ENCODE peak calls at places on chromosomes 5 and 9, in ten cellular contexts. F, L, K, Z, W, T, B, Q, V and N are unnamed samples. For H3K27me3, the result is how much of the 10 kb centered on the place peaks cover.

GRCh38 chr5:36492998-36493655 is 113.3 kb upstream of the SLC1A3 start:
- DNase-seq in F (no peak), L (peak), K (no peak), Z (no peak), W (no peak), T (no peak), B (no peak), Q (no peak), V (no peak), N (no peak)

GRCh38 chr9:70590264-70590646 is 175.8 kb upstream of the KLF9 start:
- DNase-seq in F (no peak), L (no peak), K (no peak), Z (no peak), W (no peak), T (no peak), B (no peak), Q (no peak), V (no peak), N (no peak)

GRCh38 chr5:108556414-108556813 is 174.5 kb upstream of the FBXL17 start:
- DNase-seq in F (peak), L (no peak), K (no peak), Z (no peak), W (no peak), T (no peak), B (no peak), Q (no peak), V (no peak), N (no peak)

GRCh38 chr9:11356101-11356500 is 743.3 kb upstream of the PTPRD start:
- DNase-seq in F (no peak), L (peak), K (no peak), Z (no peak), W (no peak), T (no peak), B (no peak), Q (no peak), V (no peak), N (no peak)

GRCh38 chr9:126156898-126157297 is 169.7 kb upstream of the MVB12B start:
- DNase-seq in F (no peak), L (no peak), K (no peak), Z (no peak), W (no peak), T (no peak), B (no peak), Q (no peak), V (no peak), N (no peak)

GRCh38 chr5:80206282-80206681 is 49.6 kb downstream of the SERINC5 start:
- DNase-seq in F (no peak), L (peak), K (no peak), Z (no peak), W (no peak), T (no peak), B (peak), Q (peak), V (no peak), N (no peak)

GRCh38 chr5:178372091-178372695 is 139.6 kb upstream of the PHYKPL start:
- DNase-seq in F (no peak), L (no peak), K (no peak), Z (no peak), W (no peak), T (no peak), B (no peak), Q (peak), V (no peak), N (no peak)

GRCh38 chr5:159034083-159034824 is 65.5 kb downstream of the EBF1 start:
- DNase-seq in F (peak), L (peak), K (no peak), Z (no peak), W (no peak), T (no peak), B (no peak), Q (no peak), V (no peak), N (peak)

GRCh38 chr5:142959683-142960308 is 189.6 kb downstream of the ARHGAP26 start:
- DNase-seq in F (peak), L (peak), K (no peak), Z (no peak), W (no peak), T (no peak), B (no peak), Q (no peak), V (no peak), N (peak)

GRCh38 chr5:131634666-131634995 is 398 bp downstream of the RAPGEF6 start:
- DNase-seq in F (peak), L (peak), K (peak), Z (no peak), W (peak), T (peak), B (no peak), Q (peak), V (peak), N (no peak)

GRCh38 chr5:65812648-65813047 is 90.6 kb downstream of the NLN start:
- DNase-seq in F (no peak), L (peak), K (no peak), Z (no peak), W (no peak), T (no peak), B (no peak), Q (peak), V (no peak), N (no peak)

GRCh38 chr9:131773911-131774379 is 34.1 kb upstream of the RAPGEF1 start:
- DNase-seq in F (no peak), L (peak), K (peak), Z (no peak), W (no peak), T (peak), B (peak), Q (peak), V (no peak), N (no peak)

GRCh38 chr5:78647838-78648358 is 674 bp downstream of the LHFPL2 start:
- DNase-seq in F (peak), L (peak), K (peak), Z (peak), W (no peak), T (peak), B (no peak), Q (peak), V (no peak), N (peak)

GRCh38 chr5:6466975-6467567 is 18.4 kb downstream of the UBE2QL1 start:
- DNase-seq in F (no peak), L (no peak), K (no peak), Z (no peak), W (no peak), T (no peak), B (no peak), Q (no peak), V (no peak), N (no peak)

GRCh38 chr5:124172389-124173003 is 573.9 kb downstream of the ZNF608 start:
- DNase-seq in F (no peak), L (no peak), K (no peak), Z (no peak), W (no peak), T (no peak), B (no peak), Q (no peak), V (no peak), N (no peak)

GRCh38 chr9:76887003-76887821 is 18.7 kb downstream of the PRUNE2 start:
- DNase-seq in F (no peak), L (no peak), K (no peak), Z (no peak), W (no peak), T (no peak), B (no peak), Q (peak), V (no peak), N (peak)

GRCh38 chr5:132775439-132776076 is 1.5 kb downstream of the SEPTIN8 start:
- DNase-seq in F (no peak), L (no peak), K (peak), Z (no peak), W (no peak), T (no peak), B (no peak), Q (peak), V (no peak), N (no peak)

GRCh38 chr9:22084336-22085035 is 75.4 kb upstream of the CDKN2B start:
- DNase-seq in F (no peak), L (peak), K (no peak), Z (no peak), W (no peak), T (no peak), B (peak), Q (peak), V (no peak), N (no peak)

GRCh38 chr9:127568971-127569818 is 42.9 kb upstream of the STXBP1 start:
- DNase-seq in F (peak), L (peak), K (peak), Z (peak), W (peak), T (peak), B (peak), Q (peak), V (no peak), N (peak)

GRCh38 chr9:121322037-121322736 is 47.9 kb downstream of the STOM start:
- DNase-seq in F (no peak), L (peak), K (no peak), Z (no peak), W (no peak), T (no peak), B (peak), Q (peak), V (no peak), N (no peak)

GRCh38 chr5:167152561-167152960 is 1138.9 kb upstream of the WWC1 start:
- DNase-seq in F (no peak), L (no peak), K (no peak), Z (no peak), W (no peak), T (no peak), B (no peak), Q (no peak), V (no peak), N (no peak)

GRCh38 chr5:27437594-27438200 is 399.3 kb upstream of the CDH9 start:
- DNase-seq in F (no peak), L (no peak), K (no peak), Z (no peak), W (no peak), T (no peak), B (no peak), Q (no peak), V (no peak), N (no peak)

GRCh38 chr5:4907636-4908035 is 232.5 kb upstream of the ADAMTS16 start:
- DNase-seq in F (no peak), L (no peak), K (no peak), Z (no peak), W (no peak), T (no peak), B (no peak), Q (no peak), V (no peak), N (no peak)

GRCh38 chr5:38695021-38695961 is 138.8 kb upstream of the LIFR start:
- DNase-seq in F (no peak), L (no peak), K (no peak), Z (no peak), W (no peak), T (no peak), B (no peak), Q (no peak), V (no peak), N (no peak)

GRCh38 chr5:40619406-40619805 is 60.3 kb upstream of the PTGER4 start:
- DNase-seq in F (no peak), L (peak), K (no peak), Z (no peak), W (no peak), T (no peak), B (no peak), Q (no peak), V (no peak), N (no peak)

GRCh38 chr5:122165574-122166021 is 36.3 kb downstream of the ZNF474 start:
- DNase-seq in F (no peak), L (no peak), K (no peak), Z (no peak), W (no peak), T (no peak), B (no peak), Q (peak), V (no peak), N (no peak)

GRCh38 chr9:1989500-1989899 is 25.6 kb upstream of the SMARCA2 start:
- DNase-seq in F (no peak), L (no peak), K (no peak), Z (no peak), W (no peak), T (no peak), B (no peak), Q (no peak), V (no peak), N (no peak)

GRCh38 chr5:56518820-56519219 is 285.7 kb upstream of the ANKRD55 start:
- DNase-seq in F (no peak), L (no peak), K (no peak), Z (no peak), W (no peak), T (no peak), B (no peak), Q (no peak), V (no peak), N (no peak)

DNA sequence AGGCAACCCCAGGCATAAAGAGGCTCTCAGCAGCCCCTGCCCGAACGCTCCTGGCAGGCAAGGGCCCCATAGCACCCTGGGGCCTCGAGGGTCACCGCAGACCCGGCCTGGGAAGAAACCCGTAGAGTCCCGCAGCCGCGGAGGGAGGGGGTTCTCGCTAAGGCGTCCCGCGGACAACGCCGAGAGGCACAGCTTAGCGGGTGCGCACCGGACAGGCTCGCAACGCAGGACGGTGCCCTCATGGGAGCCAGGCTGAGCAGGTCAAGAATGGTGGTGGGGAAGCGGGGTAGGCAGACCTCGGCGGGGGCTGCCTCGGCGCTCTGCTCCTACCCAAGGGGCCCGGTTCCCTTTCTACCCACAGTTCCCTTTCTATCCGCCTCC is 6.7 kb downstream of the PITX1 start:
- DNase-seq in F (no peak), L (no peak), K (no peak), Z (peak), W (no peak), T (no peak), B (no peak), Q (no peak), V (no peak), N (no peak)
- H3K27me3 ChIP-seq in F (half or more), L (under half), K (under half), Z (half or more), W (under half), T (under half), B (under half), Q (under half), V (half or more), N (under half)

GRCh38 chr5:158014367-158014766 is 155.4 kb upstream of the CLINT1 start:
- DNase-seq in F (no peak), L (peak), K (no peak), Z (no peak), W (no peak), T (no peak), B (no peak), Q (no peak), V (no peak), N (no peak)
- TF ChIP-seq CTCF in F (no peak), L (no peak), K (no peak), Z (no peak), W (no peak), T (no peak), B (no peak), Q (no peak), V (no peak), N (no peak)

DNA sequence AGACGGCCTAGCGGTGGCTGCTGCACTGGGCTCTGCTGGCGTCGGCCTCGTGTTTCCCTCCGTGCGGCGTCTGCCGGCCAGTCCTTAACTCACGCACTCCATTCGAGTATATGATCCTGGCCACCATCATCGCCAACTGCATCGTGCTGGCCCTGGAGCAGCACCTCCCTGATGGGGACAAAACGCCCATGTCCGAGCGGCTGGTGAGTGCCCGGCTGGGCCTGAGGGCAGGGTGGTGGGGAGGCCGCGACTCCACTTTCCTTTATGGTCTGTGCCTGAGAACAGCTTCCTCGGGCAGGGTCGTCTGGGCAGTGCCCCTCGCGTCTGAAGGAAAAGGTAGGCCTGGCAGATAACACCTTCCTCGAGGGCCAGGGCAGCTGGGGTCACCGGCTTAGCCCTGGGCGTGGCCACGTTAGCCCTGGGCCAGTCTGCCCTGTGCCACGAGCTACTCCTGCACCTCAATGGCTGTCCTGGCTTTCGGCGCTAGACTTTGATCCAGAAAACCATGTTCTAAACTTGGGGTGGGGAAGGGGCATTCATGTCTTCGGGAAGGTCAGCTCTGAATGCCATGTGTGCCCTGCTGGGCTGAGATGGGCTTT is 1.5 kb downstream of the CACNA1B start:
- DNase-seq in F (no peak), L (no peak), K (no peak), Z (peak), W (no peak), T (no peak), B (no peak), Q (no peak), V (no peak), N (no peak)
- H3K4me3 ChIP-seq in F (no peak), L (no peak), K (no peak), Z (no peak), W (no peak), T (no peak), B (no peak), Q (no peak), V (peak), N (no peak)

GRCh38 chr5:175874462-175875139 is 3.2 kb downstream of the CPLX2 start:
- DNase-seq in F (no peak), L (no peak), K (no peak), Z (no peak), W (no peak), T (no peak), B (no peak), Q (no peak), V (no peak), N (no peak)

GRCh38 chr5:175878544-175879438 is 7.4 kb downstream of the CPLX2 start:
- DNase-seq in F (no peak), L (no peak), K (no peak), Z (no peak), W (no peak), T (no peak), B (no peak), Q (peak), V (no peak), N (no peak)

GRCh38 chr5:175873090-175873454 is 1.7 kb downstream of the CPLX2 start:
- DNase-seq in F (peak), L (no peak), K (no peak), Z (peak), W (no peak), T (no peak), B (no peak), Q (peak), V (peak), N (no peak)

GRCh38 chr5:175878021-175878420 is 6.6 kb downstream of the CPLX2 start:
- DNase-seq in F (no peak), L (no peak), K (no peak), Z (no peak), W (no peak), T (no peak), B (no peak), Q (no peak), V (no peak), N (no peak)

DNA sequence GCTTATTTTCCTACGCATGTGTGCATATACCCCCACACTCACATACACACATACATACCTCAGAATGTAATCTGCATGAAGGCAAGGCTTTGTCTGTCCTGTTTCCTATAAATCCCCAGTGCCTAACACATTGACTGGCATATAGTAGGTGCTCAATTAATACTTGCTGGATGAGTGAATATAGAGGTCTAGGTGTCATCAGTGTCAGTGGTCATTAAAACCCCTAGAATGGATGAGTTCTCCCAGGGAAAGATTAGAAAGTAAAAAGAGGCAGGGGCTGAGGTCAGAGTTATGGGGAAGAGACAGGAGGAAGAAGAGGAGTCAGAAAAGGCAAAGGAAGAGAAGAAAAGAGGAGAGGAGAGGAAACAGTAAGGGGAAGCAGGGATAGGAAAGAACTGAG is 4.7 kb downstream of the CPLX2 start:
- DNase-seq in F (no peak), L (no peak), K (no peak), Z (no peak), W (no peak), T (no peak), B (no peak), Q (no peak), V (no peak), N (no peak)
- H3K27me3 ChIP-seq in F (under half), L (under half), K (under half), Z (half or more), W (under half), T (under half), B (under half), Q (half or more), V (under half), N (under half)

GRCh38 chr5:94159144-94159543 is 417.7 kb upstream of the POU5F2 start:
- DNase-seq in F (no peak), L (no peak), K (no peak), Z (no peak), W (no peak), T (no peak), B (no peak), Q (no peak), V (no peak), N (no peak)
- TF ChIP-seq CTCF in F (peak), L (peak), K (peak), Z (no peak), W (no peak), T (no peak), B (no peak), Q (no peak), V (no peak), N (no peak)

GRCh38 chr9:129141066-129142041 is 30.1 kb downstream of the PTPA start:
- DNase-seq in F (no peak), L (no peak), K (no peak), Z (no peak), W (no peak), T (peak), B (peak), Q (peak), V (no peak), N (peak)

GRCh38 chr9:129142115-129142514 is 30.9 kb downstream of the PTPA start:
- DNase-seq in F (no peak), L (no peak), K (no peak), Z (no peak), W (no peak), T (no peak), B (no peak), Q (no peak), V (no peak), N (no peak)

GRCh38 chr9:129143461-129143927 is 32.3 kb downstream of the PTPA start:
- DNase-seq in F (no peak), L (no peak), K (peak), Z (peak), W (no peak), T (peak), B (no peak), Q (peak), V (no peak), N (no peak)

GRCh38 chr9:129143031-129143441 is 31.8 kb downstream of the PTPA start:
- DNase-seq in F (peak), L (peak), K (peak), Z (peak), W (peak), T (peak), B (peak), Q (peak), V (peak), N (peak)

DNA sequence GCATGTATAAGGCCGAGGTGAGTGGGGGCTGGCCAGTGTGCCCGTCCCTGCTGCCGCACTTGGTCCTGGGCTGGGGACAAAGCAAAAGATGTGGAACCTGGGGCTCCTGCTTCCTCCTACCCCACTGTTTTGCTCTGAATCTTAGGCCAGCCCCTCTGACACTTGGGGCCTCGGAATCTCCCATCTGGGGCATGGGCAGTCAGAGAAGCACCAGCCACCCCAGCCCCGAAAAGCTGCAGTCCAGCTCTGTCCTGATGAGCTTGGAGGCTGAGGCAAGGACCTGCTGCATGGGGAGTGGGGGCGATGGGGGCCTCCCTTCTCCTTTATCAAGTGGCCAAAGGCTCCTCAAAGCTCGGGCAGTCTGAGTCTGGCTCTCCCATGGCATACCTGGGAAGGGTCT is 31.3 kb downstream of the PTPA start:
- DNase-seq in F (no peak), L (no peak), K (no peak), Z (no peak), W (no peak), T (no peak), B (no peak), Q (no peak), V (no peak), N (no peak)
- H3K4me3 ChIP-seq in F (no peak), L (no peak), K (no peak), Z (peak), W (no peak), T (no peak), B (peak), Q (no peak), V (peak), N (no peak)